ENCODE peak calls at places on chromosomes 3 and 15, in four cellular contexts. One of them, this sample, is unnamed.

GRCh38 chr3:124174910-124175874 is 183.3 kb upstream of the ROPN1 start:
- DNase-seq in left ventricle myocardium inferior: no peak
- DNase-seq in HepG2: no peak
- DNase-seq in heart left ventricle: no peak
- DNase-seq in this sample: no peak

GRCh38 chr3:114609952-114610351 is 316.1 kb downstream of the TIGIT start:
- DNase-seq in left ventricle myocardium inferior: no peak
- DNase-seq in HepG2: no peak
- DNase-seq in heart left ventricle: no peak
- DNase-seq in this sample: no peak

GRCh38 chr15:97502038-97502437 is 458.5 kb upstream of the ARRDC4 start:
- DNase-seq in left ventricle myocardium inferior: no peak
- DNase-seq in HepG2: no peak
- DNase-seq in heart left ventricle: no peak
- DNase-seq in this sample: no peak

GRCh38 chr3:177448987-177449975 is 252.0 kb upstream of the TBL1XR1 start:
- DNase-seq in left ventricle myocardium inferior: no peak
- DNase-seq in HepG2: peak; percentile 58
- DNase-seq in heart left ventricle: no peak
- DNase-seq in this sample: peak; percentile 67

GRCh38 chr3:53696401-53697172 is 149.6 kb downstream of the CHDH start:
- DNase-seq in left ventricle myocardium inferior: no peak
- DNase-seq in HepG2: no peak
- DNase-seq in heart left ventricle: no peak
- DNase-seq in this sample: no peak

GRCh38 chr3:124923833-124924232 is 10.7 kb downstream of the MUC13 start:
- DNase-seq in left ventricle myocardium inferior: no peak
- DNase-seq in HepG2: no peak
- DNase-seq in heart left ventricle: no peak
- DNase-seq in this sample: no peak

GRCh38 chr3:130645261-130645660 is 101.4 kb downstream of the PIK3R4 start:
- DNase-seq in left ventricle myocardium inferior: no peak
- DNase-seq in HepG2: no peak
- DNase-seq in heart left ventricle: no peak
- DNase-seq in this sample: no peak

GRCh38 chr3:157160652-157161480 is 919 bp upstream of the CCNL1 start:
- DNase-seq in left ventricle myocardium inferior: peak; percentile 88
- DNase-seq in HepG2: peak; percentile 80
- DNase-seq in heart left ventricle: peak; percentile 85
- DNase-seq in this sample: peak; percentile 62

GRCh38 chr15:99474981-99475753 is 90.6 kb upstream of the MEF2A start:
- DNase-seq in left ventricle myocardium inferior: peak; percentile 73
- DNase-seq in HepG2: no peak
- DNase-seq in heart left ventricle: no peak
- DNase-seq in this sample: no peak

GRCh38 chr3:149541091-149541491 is 66.6 kb downstream of the TM4SF4 start:
- DNase-seq in left ventricle myocardium inferior: no peak
- DNase-seq in HepG2: no peak
- DNase-seq in heart left ventricle: no peak
- DNase-seq in this sample: no peak

GRCh38 chr3:138620431-138620830 is 11.9 kb downstream of the FAIM start:
- DNase-seq in left ventricle myocardium inferior: no peak
- DNase-seq in HepG2: no peak
- DNase-seq in heart left ventricle: no peak
- DNase-seq in this sample: no peak

GRCh38 chr3:143973352-143974021 is 1.9 kb downstream of the DIPK2A start:
- DNase-seq in left ventricle myocardium inferior: no peak
- DNase-seq in HepG2: peak; percentile 71
- DNase-seq in heart left ventricle: peak; percentile 26
- DNase-seq in this sample: no peak

GRCh38 chr15:94312946-94313345 is 81.6 kb downstream of the MCTP2 start:
- DNase-seq in left ventricle myocardium inferior: no peak
- DNase-seq in HepG2: no peak
- DNase-seq in heart left ventricle: no peak
- DNase-seq in this sample: no peak

GRCh38 chr3:177760803-177761202 is 563.5 kb upstream of the TBL1XR1 start:
- DNase-seq in left ventricle myocardium inferior: no peak
- DNase-seq in HepG2: no peak
- DNase-seq in heart left ventricle: no peak
- DNase-seq in this sample: no peak

GRCh38 chr3:159751141-159751540 is 237.5 kb upstream of the IL12A start:
- DNase-seq in left ventricle myocardium inferior: no peak
- DNase-seq in HepG2: no peak
- DNase-seq in heart left ventricle: no peak
- DNase-seq in this sample: no peak

GRCh38 chr3:122969585-122970453 is 57.7 kb downstream of the SEMA5B start:
- DNase-seq in left ventricle myocardium inferior: no peak
- DNase-seq in HepG2: no peak
- DNase-seq in heart left ventricle: peak; percentile 60
- DNase-seq in this sample: no peak

GRCh38 chr3:56775356-56775914 is 26.3 kb downstream of the ARHGEF3 start:
- DNase-seq in left ventricle myocardium inferior: no peak
- DNase-seq in HepG2: no peak
- DNase-seq in heart left ventricle: no peak
- DNase-seq in this sample: no peak

GRCh38 chr3:58161435-58162398 is 49.1 kb downstream of the DNASE1L3 start:
- DNase-seq in left ventricle myocardium inferior: no peak
- DNase-seq in HepG2: no peak
- DNase-seq in heart left ventricle: no peak
- DNase-seq in this sample: no peak

GRCh38 chr15:48086582-48086981 is 34.2 kb upstream of the SLC24A5 start:
- DNase-seq in left ventricle myocardium inferior: no peak
- DNase-seq in HepG2: no peak
- DNase-seq in heart left ventricle: no peak
- DNase-seq in this sample: no peak

GRCh38 chr15:77335298-77335697 is 84.6 kb downstream of the PEAK1 start:
- DNase-seq in left ventricle myocardium inferior: peak; percentile 34
- DNase-seq in HepG2: no peak
- DNase-seq in heart left ventricle: peak; percentile 33
- DNase-seq in this sample: no peak

GRCh38 chr3:54822206-54822605 is 105.7 kb downstream of the LRTM1 start:
- DNase-seq in left ventricle myocardium inferior: no peak
- DNase-seq in HepG2: no peak
- DNase-seq in heart left ventricle: peak; percentile 24
- DNase-seq in this sample: no peak

GRCh38 chr3:63456901-63457300 is 178.8 kb downstream of the SYNPR start:
- DNase-seq in left ventricle myocardium inferior: no peak
- DNase-seq in HepG2: no peak
- DNase-seq in heart left ventricle: no peak
- DNase-seq in this sample: no peak

GRCh38 chr15:80480909-80481308 is 76.7 kb downstream of the ARNT2 start:
- DNase-seq in left ventricle myocardium inferior: peak; percentile 48
- DNase-seq in HepG2: no peak
- DNase-seq in heart left ventricle: peak; percentile 67
- DNase-seq in this sample: peak; percentile 49

GRCh38 chr3:87309601-87310000 is 33.2 kb upstream of the POU1F1 start:
- DNase-seq in left ventricle myocardium inferior: no peak
- DNase-seq in HepG2: no peak
- DNase-seq in heart left ventricle: no peak
- DNase-seq in this sample: no peak

GRCh38 chr3:60125686-60126085 is 1075.9 kb upstream of the CFAP20DC start:
- DNase-seq in left ventricle myocardium inferior: no peak
- DNase-seq in HepG2: no peak
- DNase-seq in heart left ventricle: no peak
- DNase-seq in this sample: no peak

GRCh38 chr15:78682013-78682651 is 41.1 kb upstream of the CHRNB4 start:
- DNase-seq in left ventricle myocardium inferior: no peak
- DNase-seq in HepG2: no peak
- DNase-seq in heart left ventricle: no peak
- DNase-seq in this sample: no peak

GRCh38 chr15:43118276-43118675 is 12.4 kb upstream of the UBR1 start:
- DNase-seq in left ventricle myocardium inferior: no peak
- DNase-seq in HepG2: no peak
- DNase-seq in heart left ventricle: no peak
- DNase-seq in this sample: no peak

GRCh38 chr3:127796045-127796720 is 26.1 kb downstream of the MGLL start:
- DNase-seq in left ventricle myocardium inferior: no peak
- DNase-seq in HepG2: no peak
- DNase-seq in heart left ventricle: no peak
- DNase-seq in this sample: no peak

GRCh38 chr3:142000341-142000870 is 124.0 kb downstream of the ATP1B3 start:
- DNase-seq in left ventricle myocardium inferior: no peak
- DNase-seq in HepG2: no peak
- DNase-seq in heart left ventricle: no peak
- DNase-seq in this sample: no peak

DNA sequence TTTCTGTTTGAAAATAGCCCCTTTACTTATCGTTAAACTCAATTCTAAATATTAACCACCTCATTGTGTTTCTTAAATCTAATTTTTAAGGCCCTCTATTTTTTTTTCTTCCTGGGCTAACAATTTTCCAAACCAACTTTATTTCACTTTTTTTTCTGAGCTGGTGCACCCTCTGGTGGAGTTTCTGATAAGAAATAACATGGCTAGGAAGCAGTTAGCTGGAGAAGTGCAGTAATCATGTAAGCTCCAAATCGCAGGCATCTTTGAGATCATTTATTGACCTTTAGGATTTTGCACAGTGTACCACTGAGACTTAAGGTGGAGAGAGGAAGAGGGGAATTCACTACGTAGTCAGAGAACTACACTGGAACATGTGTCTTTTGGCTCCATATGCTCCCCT is 6.4 kb downstream of the TMEM207 start:
- DNase-seq in left ventricle myocardium inferior: no peak
- DNase-seq in HepG2: peak; percentile 13
- DNase-seq in heart left ventricle: no peak
- DNase-seq in this sample: no peak
- TF ChIP-seq CTCF in left ventricle myocardium inferior: no peak
- TF ChIP-seq CTCF in HepG2: peak; percentile 34
- TF ChIP-seq CTCF in heart left ventricle: no peak
- TF ChIP-seq CTCF in this sample: no peak

GRCh38 chr3:183494341-183494740 is 61.2 kb downstream of the KLHL6 start:
- DNase-seq in left ventricle myocardium inferior: no peak
- DNase-seq in HepG2: no peak
- DNase-seq in heart left ventricle: no peak
- DNase-seq in this sample: peak; percentile 38
- H3K36me3 ChIP-seq in left ventricle myocardium inferior: no peaks in the 10 kb centered on the region
- H3K36me3 ChIP-seq in HepG2: no peaks in the 10 kb centered on the region
- H3K36me3 ChIP-seq in heart left ventricle: no peaks in the 10 kb centered on the region
- H3K36me3 ChIP-seq in this sample: no peaks in the 10 kb centered on the region

DNA sequence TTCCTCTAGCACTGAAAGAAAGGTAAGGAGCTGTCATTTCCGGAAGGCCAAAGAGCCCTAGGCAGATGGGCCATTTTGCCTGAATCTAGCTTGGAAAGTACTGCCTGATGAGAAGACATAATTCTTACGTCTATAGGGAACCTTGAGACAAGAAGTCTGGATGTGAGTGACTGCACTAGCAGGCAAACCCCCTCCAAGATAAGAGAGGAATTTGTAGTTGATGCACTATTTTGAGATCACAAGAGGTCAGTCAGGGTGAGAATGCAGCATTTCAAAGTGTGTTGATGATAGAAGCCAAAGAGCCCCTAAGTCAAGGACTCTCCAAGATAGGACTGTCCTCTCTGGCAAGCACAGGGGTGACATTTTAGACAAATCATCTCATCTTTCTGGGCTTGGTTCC is 99.2 kb downstream of the HES1 start:
- DNase-seq in left ventricle myocardium inferior: no peak
- DNase-seq in HepG2: no peak
- DNase-seq in heart left ventricle: no peak
- DNase-seq in this sample: no peak
- TF ChIP-seq CTCF in left ventricle myocardium inferior: no peak
- TF ChIP-seq CTCF in HepG2: no peak
- TF ChIP-seq CTCF in heart left ventricle: no peak
- TF ChIP-seq CTCF in this sample: no peak

GRCh38 chr3:47870702-47871255 is 67.8 kb downstream of the DHX30 start:
- DNase-seq in left ventricle myocardium inferior: no peak
- DNase-seq in HepG2: no peak
- DNase-seq in heart left ventricle: no peak
- DNase-seq in this sample: no peak
- H3K36me3 ChIP-seq in left ventricle myocardium inferior: peaks cover 98% of the 10 kb centered on the region
- H3K36me3 ChIP-seq in HepG2: peaks cover 25% of the 10 kb centered on the region
- H3K36me3 ChIP-seq in heart left ventricle: peaks cover 98% of the 10 kb centered on the region
- H3K36me3 ChIP-seq in this sample: no peaks in the 10 kb centered on the region

GRCh38 chr3:167033866-167034265 is 346.2 kb downstream of the ZBBX start:
- DNase-seq in left ventricle myocardium inferior: no peak
- DNase-seq in HepG2: no peak
- DNase-seq in heart left ventricle: no peak
- DNase-seq in this sample: no peak

GRCh38 chr3:167031364-167032049 is 348.6 kb downstream of the ZBBX start:
- DNase-seq in left ventricle myocardium inferior: no peak
- DNase-seq in HepG2: no peak
- DNase-seq in heart left ventricle: no peak
- DNase-seq in this sample: no peak

GRCh38 chr3:167030059-167030458 is 350.0 kb downstream of the ZBBX start:
- DNase-seq in left ventricle myocardium inferior: no peak
- DNase-seq in HepG2: no peak
- DNase-seq in heart left ventricle: no peak
- DNase-seq in this sample: no peak

DNA sequence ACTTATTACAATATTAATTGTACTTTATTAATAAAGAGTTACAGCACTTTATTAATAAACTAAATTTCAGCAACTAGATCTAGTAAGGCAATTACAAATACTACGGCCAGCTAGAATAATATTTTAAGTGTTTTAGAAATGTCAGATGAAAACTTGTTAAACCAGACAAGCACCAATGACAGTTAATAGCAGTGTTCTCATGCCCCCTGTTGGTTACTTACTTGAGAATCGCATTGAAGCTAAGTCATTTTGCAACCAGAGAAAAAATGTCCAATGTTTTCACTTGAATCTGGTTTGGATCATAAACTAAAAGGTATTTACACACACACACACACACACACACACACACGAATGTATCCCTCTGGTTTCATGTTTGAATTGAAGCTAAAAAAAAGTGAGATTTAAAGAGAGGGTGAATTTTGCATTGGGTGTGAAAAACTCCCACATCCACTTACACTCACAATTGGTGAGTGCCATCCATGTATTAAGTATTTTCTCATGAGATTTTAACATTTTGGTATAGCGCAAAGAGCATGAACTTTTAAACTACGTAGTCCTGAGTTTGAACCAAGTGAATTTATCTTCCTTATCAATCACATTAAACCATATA is 347.7 kb downstream of the ZBBX start:
- DNase-seq in left ventricle myocardium inferior: no peak
- DNase-seq in HepG2: peak; percentile 57
- DNase-seq in heart left ventricle: no peak
- DNase-seq in this sample: no peak
- TF ChIP-seq CTCF in left ventricle myocardium inferior: peak; percentile 42
- TF ChIP-seq CTCF in HepG2: peak; percentile 72
- TF ChIP-seq CTCF in heart left ventricle: peak; percentile 21
- TF ChIP-seq CTCF in this sample: peak; percentile 30

This sample was measured in Peyer's patch.